ENCODE peak calls at places on chromosomes 6 and 20, in five cellular contexts. One of them, this sample, is unnamed.

GRCh38 chr6:148523051-148523450 is 180.4 kb downstream of the SASH1 start:
- DNase-seq in dorsolateral prefrontal cortex: no peak
- DNase-seq in HepG2: no peak
- DNase-seq in astrocyte of the spinal cord: peak
- DNase-seq in AG04450: no peak
- DNase-seq in this sample: no peak

GRCh38 chr6:32081168-32081624 is 27.9 kb downstream of the TNXB start:
- DNase-seq in HepG2: no peak
- DNase-seq in AG04450: peak
- DNase-seq in dorsolateral prefrontal cortex: peak
- DNase-seq in astrocyte of the spinal cord: peak
- DNase-seq in this sample: no peak

GRCh38 chr6:83590413-83590812 is 78.1 kb downstream of the PRSS35 start:
- DNase-seq in AG04450: no peak
- DNase-seq in dorsolateral prefrontal cortex: no peak
- DNase-seq in astrocyte of the spinal cord: no peak
- DNase-seq in HepG2: no peak
- DNase-seq in this sample: no peak

GRCh38 chr20:62576815-62577214 is 65.5 kb upstream of the SLCO4A1 start:
- DNase-seq in HepG2: no peak
- DNase-seq in dorsolateral prefrontal cortex: no peak
- DNase-seq in astrocyte of the spinal cord: no peak
- DNase-seq in AG04450: no peak
- DNase-seq in this sample: no peak

GRCh38 chr6:157302761-157303160 is 20.6 kb downstream of the TMEM242 start:
- DNase-seq in astrocyte of the spinal cord: no peak
- DNase-seq in HepG2: no peak
- DNase-seq in dorsolateral prefrontal cortex: no peak
- DNase-seq in AG04450: no peak
- DNase-seq in this sample: no peak

GRCh38 chr20:1085515-1086272 is 32.7 kb upstream of the PSMF1 start:
- DNase-seq in astrocyte of the spinal cord: no peak
- DNase-seq in HepG2: no peak
- DNase-seq in dorsolateral prefrontal cortex: no peak
- DNase-seq in AG04450: no peak
- DNase-seq in this sample: no peak

GRCh38 chr6:42520786-42521607 is 42.8 kb upstream of the UBR2 start:
- DNase-seq in HepG2: no peak
- DNase-seq in AG04450: no peak
- DNase-seq in astrocyte of the spinal cord: peak
- DNase-seq in dorsolateral prefrontal cortex: no peak
- DNase-seq in this sample: no peak

GRCh38 chr6:89350281-89351037 is 2.1 kb downstream of the UBE2J1 start:
- DNase-seq in HepG2: no peak
- DNase-seq in AG04450: no peak
- DNase-seq in astrocyte of the spinal cord: peak
- DNase-seq in dorsolateral prefrontal cortex: no peak
- DNase-seq in this sample: no peak

GRCh38 chr20:57787151-57787968 is 77.5 kb upstream of the PMEPA1 start:
- DNase-seq in astrocyte of the spinal cord: no peak
- DNase-seq in dorsolateral prefrontal cortex: no peak
- DNase-seq in AG04450: no peak
- DNase-seq in HepG2: no peak
- DNase-seq in this sample: no peak

GRCh38 chr6:98574991-98575390 is 259.4 kb upstream of the POU3F2 start:
- DNase-seq in HepG2: peak
- DNase-seq in astrocyte of the spinal cord: no peak
- DNase-seq in dorsolateral prefrontal cortex: peak
- DNase-seq in AG04450: no peak
- DNase-seq in this sample: no peak

GRCh38 chr20:57194154-57194553 is 72.3 kb downstream of the BMP7 start:
- DNase-seq in dorsolateral prefrontal cortex: no peak
- DNase-seq in astrocyte of the spinal cord: no peak
- DNase-seq in AG04450: no peak
- DNase-seq in HepG2: no peak
- DNase-seq in this sample: no peak

GRCh38 chr20:15265910-15266309 is 928.5 kb upstream of the FLRT3 start:
- DNase-seq in HepG2: no peak
- DNase-seq in astrocyte of the spinal cord: no peak
- DNase-seq in AG04450: no peak
- DNase-seq in dorsolateral prefrontal cortex: no peak
- DNase-seq in this sample: no peak

GRCh38 chr20:63807654-63808053 is 23.4 kb downstream of the ZBTB46 start:
- DNase-seq in astrocyte of the spinal cord: no peak
- DNase-seq in AG04450: no peak
- DNase-seq in HepG2: no peak
- DNase-seq in dorsolateral prefrontal cortex: no peak
- DNase-seq in this sample: no peak

GRCh38 chr20:25580711-25581110 is 4.6 kb downstream of the NINL start:
- DNase-seq in dorsolateral prefrontal cortex: no peak
- DNase-seq in HepG2: no peak
- DNase-seq in AG04450: no peak
- DNase-seq in astrocyte of the spinal cord: no peak
- DNase-seq in this sample: no peak

GRCh38 chr20:12198281-12198680 is 280.6 kb downstream of the BTBD3 start:
- DNase-seq in AG04450: no peak
- DNase-seq in HepG2: no peak
- DNase-seq in dorsolateral prefrontal cortex: no peak
- DNase-seq in astrocyte of the spinal cord: no peak
- DNase-seq in this sample: no peak

GRCh38 chr6:33983109-33983475 is 162.8 kb downstream of the GRM4 start:
- DNase-seq in astrocyte of the spinal cord: no peak
- DNase-seq in AG04450: no peak
- DNase-seq in HepG2: peak
- DNase-seq in dorsolateral prefrontal cortex: no peak
- DNase-seq in this sample: peak

GRCh38 chr6:41545703-41546474 is at the start of gene FOXP4:
- DNase-seq in astrocyte of the spinal cord: peak
- DNase-seq in AG04450: peak
- DNase-seq in HepG2: peak
- DNase-seq in dorsolateral prefrontal cortex: peak
- DNase-seq in this sample: peak

GRCh38 chr20:22688485-22688884 is 104.1 kb upstream of the FOXA2 start:
- DNase-seq in HepG2: no peak
- DNase-seq in astrocyte of the spinal cord: no peak
- DNase-seq in AG04450: no peak
- DNase-seq in dorsolateral prefrontal cortex: no peak
- DNase-seq in this sample: no peak

GRCh38 chr20:52060794-52061714 is 130.5 kb downstream of the ZFP64 start:
- DNase-seq in AG04450: no peak
- DNase-seq in astrocyte of the spinal cord: peak
- DNase-seq in HepG2: peak
- DNase-seq in dorsolateral prefrontal cortex: no peak
- DNase-seq in this sample: peak

GRCh38 chr20:25127761-25128537 is 46.0 kb upstream of the VSX1 start:
- DNase-seq in HepG2: no peak
- DNase-seq in dorsolateral prefrontal cortex: no peak
- DNase-seq in astrocyte of the spinal cord: no peak
- DNase-seq in AG04450: no peak
- DNase-seq in this sample: no peak

GRCh38 chr6:133313068-133313467 is 71.9 kb downstream of the EYA4 start:
- DNase-seq in dorsolateral prefrontal cortex: no peak
- DNase-seq in AG04450: no peak
- DNase-seq in astrocyte of the spinal cord: no peak
- DNase-seq in HepG2: no peak
- DNase-seq in this sample: no peak

GRCh38 chr6:105879902-105880547 is 206.1 kb upstream of the PRDM1 start:
- DNase-seq in dorsolateral prefrontal cortex: no peak
- DNase-seq in HepG2: no peak
- DNase-seq in astrocyte of the spinal cord: no peak
- DNase-seq in AG04450: no peak
- DNase-seq in this sample: no peak

GRCh38 chr20:24545168-24545567 is 75.7 kb downstream of the SYNDIG1 start:
- DNase-seq in HepG2: no peak
- DNase-seq in astrocyte of the spinal cord: no peak
- DNase-seq in AG04450: no peak
- DNase-seq in dorsolateral prefrontal cortex: no peak
- DNase-seq in this sample: no peak

GRCh38 chr20:8473459-8473858 is 341.4 kb downstream of the PLCB1 start:
- DNase-seq in AG04450: no peak
- DNase-seq in astrocyte of the spinal cord: no peak
- DNase-seq in HepG2: no peak
- DNase-seq in dorsolateral prefrontal cortex: no peak
- DNase-seq in this sample: no peak

GRCh38 chr20:49682798-49683197 is 30.9 kb downstream of the B4GALT5 start:
- DNase-seq in astrocyte of the spinal cord: no peak
- DNase-seq in AG04450: no peak
- DNase-seq in dorsolateral prefrontal cortex: no peak
- DNase-seq in HepG2: no peak
- DNase-seq in this sample: no peak

GRCh38 chr20:21981179-21981578 is 275.7 kb downstream of the PAX1 start:
- DNase-seq in AG04450: no peak
- DNase-seq in astrocyte of the spinal cord: peak
- DNase-seq in HepG2: no peak
- DNase-seq in dorsolateral prefrontal cortex: no peak
- DNase-seq in this sample: no peak

GRCh38 chr20:12030470-12030869 is 112.8 kb downstream of the BTBD3 start:
- DNase-seq in AG04450: no peak
- DNase-seq in astrocyte of the spinal cord: no peak
- DNase-seq in dorsolateral prefrontal cortex: no peak
- DNase-seq in HepG2: no peak
- DNase-seq in this sample: peak

GRCh38 chr6:1379810-1380198 is 9.6 kb upstream of the FOXF2 start:
- DNase-seq in dorsolateral prefrontal cortex: no peak
- DNase-seq in AG04450: no peak
- DNase-seq in HepG2: no peak
- DNase-seq in astrocyte of the spinal cord: no peak
- DNase-seq in this sample: no peak

GRCh38 chr20:8161262-8162071 is 29.4 kb downstream of the PLCB1 start:
- DNase-seq in HepG2: no peak
- DNase-seq in astrocyte of the spinal cord: no peak
- DNase-seq in AG04450: no peak
- DNase-seq in dorsolateral prefrontal cortex: no peak
- DNase-seq in this sample: no peak

GRCh38 chr20:5205348-5206210 is 78.8 kb downstream of the CDS2 start:
- DNase-seq in AG04450: peak
- DNase-seq in HepG2: peak
- DNase-seq in dorsolateral prefrontal cortex: peak
- DNase-seq in astrocyte of the spinal cord: peak
- DNase-seq in this sample: peak
- TF ChIP-seq CTCF in AG04450: peak
- TF ChIP-seq CTCF in HepG2: peak
- TF ChIP-seq CTCF in dorsolateral prefrontal cortex: peak
- TF ChIP-seq CTCF in astrocyte of the spinal cord: peak
- TF ChIP-seq CTCF in this sample: peak

GRCh38 chr6:44176935-44177509 is 18.4 kb downstream of the CAPN11 start:
- DNase-seq in AG04450: no peak
- DNase-seq in HepG2: no peak
- DNase-seq in dorsolateral prefrontal cortex: no peak
- DNase-seq in astrocyte of the spinal cord: no peak
- DNase-seq in this sample: no peak
- H3K4me3 ChIP-seq in AG04450: no peak
- H3K4me3 ChIP-seq in HepG2: peak
- H3K4me3 ChIP-seq in dorsolateral prefrontal cortex: no peak
- H3K4me3 ChIP-seq in astrocyte of the spinal cord: no peak
- H3K4me3 ChIP-seq in this sample: no peak

DNA sequence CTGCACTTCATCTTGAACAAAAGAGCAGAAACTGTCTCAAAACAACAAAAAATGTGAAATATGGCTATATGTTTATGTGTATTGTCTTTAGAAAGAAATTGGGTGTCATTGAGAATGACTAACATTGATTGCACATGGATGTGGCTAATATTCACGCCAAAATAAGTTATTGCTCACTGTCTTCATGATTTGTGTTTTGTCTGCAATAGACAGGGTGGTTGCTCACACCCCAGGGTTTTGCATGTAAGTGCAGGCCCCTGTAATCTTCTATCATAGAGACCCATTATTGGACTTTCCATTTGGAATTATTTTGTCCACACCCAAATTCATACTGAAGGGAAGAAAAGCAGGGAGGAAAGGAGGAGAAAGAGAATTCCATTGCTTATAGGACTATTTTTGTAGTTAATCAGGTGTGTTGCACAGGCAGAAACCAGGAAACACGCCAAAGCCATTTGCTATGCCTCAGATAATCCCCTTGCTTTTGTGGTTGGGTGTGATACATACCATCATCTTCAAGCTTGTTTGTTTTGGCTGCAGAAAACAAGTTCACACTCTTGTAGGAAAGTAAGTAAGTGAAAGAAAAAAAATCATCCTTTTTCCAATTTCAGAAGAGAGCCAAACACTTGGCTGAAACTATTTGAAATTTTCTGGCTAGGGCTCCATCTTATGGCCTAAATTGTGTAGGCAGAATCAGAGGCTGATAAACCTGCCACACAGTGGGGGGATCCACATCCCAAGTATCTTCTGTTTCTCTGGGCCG is 214.1 kb downstream of the COL12A1 start:
- DNase-seq in AG04450: no peak
- DNase-seq in dorsolateral prefrontal cortex: no peak
- DNase-seq in HepG2: no peak
- DNase-seq in astrocyte of the spinal cord: peak
- DNase-seq in this sample: no peak
- TF ChIP-seq CTCF in AG04450: peak
- TF ChIP-seq CTCF in dorsolateral prefrontal cortex: no peak
- TF ChIP-seq CTCF in HepG2: no peak
- TF ChIP-seq CTCF in astrocyte of the spinal cord: peak
- TF ChIP-seq CTCF in this sample: peak

GRCh38 chr6:20808439-20808838 is 274.2 kb downstream of the CDKAL1 start:
- DNase-seq in astrocyte of the spinal cord: no peak
- DNase-seq in HepG2: no peak
- DNase-seq in dorsolateral prefrontal cortex: no peak
- DNase-seq in AG04450: no peak
- DNase-seq in this sample: no peak

GRCh38 chr6:20808984-20809383 is 274.7 kb downstream of the CDKAL1 start:
- DNase-seq in astrocyte of the spinal cord: no peak
- DNase-seq in HepG2: no peak
- DNase-seq in dorsolateral prefrontal cortex: no peak
- DNase-seq in AG04450: no peak
- DNase-seq in this sample: no peak

GRCh38 chr6:20812776-20813175 is 278.5 kb downstream of the CDKAL1 start:
- DNase-seq in astrocyte of the spinal cord: no peak
- DNase-seq in dorsolateral prefrontal cortex: no peak
- DNase-seq in AG04450: no peak
- DNase-seq in HepG2: no peak
- DNase-seq in this sample: peak

GRCh38 chr6:20810732-20811111 is 276.5 kb downstream of the CDKAL1 start:
- DNase-seq in dorsolateral prefrontal cortex: no peak
- DNase-seq in astrocyte of the spinal cord: no peak
- DNase-seq in AG04450: no peak
- DNase-seq in HepG2: no peak
- DNase-seq in this sample: no peak

DNA sequence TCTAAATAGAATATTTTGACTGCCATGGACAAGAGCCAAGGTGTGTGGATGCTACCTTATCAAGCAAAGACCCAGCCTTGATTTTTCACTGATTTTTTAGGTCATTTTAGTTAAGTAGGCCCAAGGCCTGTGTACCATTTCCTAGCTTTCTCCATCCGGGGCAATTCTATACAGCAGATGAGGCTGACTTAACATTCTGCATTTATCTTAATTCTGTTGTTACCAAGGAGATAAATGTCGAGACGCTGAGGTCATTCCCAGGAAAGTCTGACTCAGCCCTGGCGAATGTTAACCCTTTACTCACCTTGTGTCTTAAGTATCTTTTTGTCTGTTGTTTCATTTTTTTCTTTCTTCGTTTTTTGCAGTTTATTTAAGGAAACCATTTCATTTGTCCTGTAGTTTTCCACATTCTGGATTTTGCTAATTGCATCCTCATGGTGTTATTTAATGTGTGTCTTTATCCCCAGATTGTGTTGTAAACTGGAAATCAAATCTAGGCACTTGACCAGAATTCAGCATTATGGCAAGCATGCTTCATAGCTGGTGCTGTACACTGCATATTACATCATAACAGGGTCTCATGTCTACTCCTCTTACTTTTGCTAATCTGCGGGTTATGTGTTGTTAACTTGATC is 277.0 kb downstream of the CDKAL1 start:
- DNase-seq in AG04450: peak
- DNase-seq in dorsolateral prefrontal cortex: no peak
- DNase-seq in astrocyte of the spinal cord: peak
- DNase-seq in HepG2: no peak
- DNase-seq in this sample: no peak
- H3K4me3 ChIP-seq in AG04450: no peak
- H3K4me3 ChIP-seq in dorsolateral prefrontal cortex: no peak
- H3K4me3 ChIP-seq in astrocyte of the spinal cord: no peak
- H3K4me3 ChIP-seq in HepG2: no peak
- H3K4me3 ChIP-seq in this sample: no peak